ENCODE peak calls at places on chromosome 16, in seven cellular contexts. A is hippocampal formation; F is kidney tubule cell; W is Caki2; Q is NK-92 treated with Interleukin-12 subunit alpha and Interleukin-12 subunit beta, amount 100 ng/mL, for 24 hours; E is cardiac muscle cell; C is activated naive CD4-positive, alpha-beta T cell treated with anti-CD3 and anti-CD28 coated beads for 36 hours. B is an unnamed sample.

GRCh38 chr16:55323637-55324490 is at the start of gene IRX6:
- DNase-seq in A (no peak), E (peak), Q (no peak), W (peak), C (no peak), F (peak), B (no peak)

GRCh38 chr16:12124742-12125141 is 148.2 kb downstream of the SNX29 start:
- DNase-seq in A (no peak), W (no peak), F (no peak), Q (no peak), E (no peak), C (no peak), B (no peak)

GRCh38 chr16:66296591-66296990 is 69.9 kb upstream of the CDH5 start:
- DNase-seq in W (no peak), Q (no peak), A (no peak), E (no peak), F (no peak), C (no peak), B (no peak)

GRCh38 chr16:82651921-82652601 is 25.3 kb downstream of the CDH13 start:
- DNase-seq in F (no peak), C (peak), A (no peak), Q (no peak), W (no peak), E (no peak), B (no peak)

GRCh38 chr16:89274561-89275283 is 57.2 kb downstream of the ZNF778 start:
- DNase-seq in E (no peak), Q (no peak), C (no peak), A (no peak), F (no peak), W (no peak), B (no peak)

GRCh38 chr16:54199486-54200160 is 87.0 kb downstream of the IRX3 start:
- DNase-seq in F (no peak), C (no peak), E (peak), Q (no peak), A (no peak), W (no peak), B (no peak)

GRCh38 chr16:5584100-5584499 is 486.5 kb upstream of the EEF2KMT start:
- DNase-seq in A (no peak), Q (no peak), W (no peak), F (no peak), E (no peak), C (no peak), B (no peak)

GRCh38 chr16:64313726-64314125 is 808.1 kb downstream of the CDH11 start:
- DNase-seq in C (no peak), A (no peak), W (no peak), Q (no peak), F (no peak), E (no peak), B (no peak)

GRCh38 chr16:87178977-87179376 is 138.2 kb downstream of the C16orf95 start:
- DNase-seq in F (peak), Q (no peak), W (no peak), A (no peak), E (peak), C (no peak), B (no peak)

GRCh38 chr16:24696699-24697098 is 32.8 kb upstream of the TNRC6A start:
- DNase-seq in E (no peak), Q (no peak), F (no peak), A (no peak), C (no peak), W (no peak), B (no peak)